ENCODE peak calls at places on chromosomes 5 and 9, in eight cellular contexts. X is foreskin melanocyte; M is nephron progenitor cell; F is stimulated activated CD8-positive, alpha-beta memory T cell treated with anti-CD3 and anti-CD28 coated beads, Interleukin-15, amount 100 ng/mL, for 48 hours; N is T-helper 2 cell; R is stimulated activated effector memory CD8-positive, alpha-beta T cell treated with anti-CD3 and anti-CD28 coated beads, Interleukin-12 subunit alpha, Interleukin-12 subunit beta, amount 100 ng/mL, for 72 hours; U is choroid plexus epithelial cell; E is GDM1. Q is an unnamed sample.

GRCh38 chr5:133932441-133933168 is 35.8 kb downstream of the C5orf15 start:
- DNase-seq in X (no peak), M (no peak), F (no peak), N (no peak), R (no peak), U (no peak), E (peak), Q (no peak)

GRCh38 chr5:100790170-100790665 is 112.9 kb downstream of the ST8SIA4 start:
- DNase-seq in X (no peak), M (no peak), F (no peak), N (no peak), R (no peak), U (peak), E (no peak), Q (peak)

GRCh38 chr9:70639853-70640814 is 225.7 kb upstream of the KLF9 start:
- DNase-seq in X (peak), M (no peak), F (no peak), N (no peak), R (no peak), U (peak), E (no peak), Q (peak)

GRCh38 chr5:120769291-120769872 is 305.3 kb downstream of the PRR16 start:
- DNase-seq in X (no peak), M (no peak), F (no peak), N (no peak), R (no peak), U (peak), E (no peak), Q (no peak)

GRCh38 chr5:53871050-53871449 is 310.6 kb downstream of the NDUFS4 start:
- DNase-seq in X (no peak), M (no peak), F (no peak), N (no peak), R (no peak), U (peak), E (no peak), Q (no peak)

GRCh38 chr9:113516840-113517577 is 53.5 kb downstream of the RGS3 start:
- DNase-seq in X (no peak), M (no peak), F (peak), N (peak), R (peak), U (peak), E (peak), Q (peak)

GRCh38 chr9:134738869-134739659 is 97.5 kb downstream of the COL5A1 start:
- DNase-seq in X (peak), M (peak), F (peak), N (peak), R (no peak), U (peak), E (peak), Q (peak)

GRCh38 chr9:93303258-93303771 is 119.4 kb downstream of the WNK2 start:
- DNase-seq in X (no peak), M (no peak), F (no peak), N (no peak), R (no peak), U (no peak), E (no peak), Q (no peak)

GRCh38 chr5:78811121-78811832 is 162.7 kb upstream of the LHFPL2 start:
- DNase-seq in X (no peak), M (no peak), F (no peak), N (no peak), R (no peak), U (no peak), E (no peak), Q (no peak)

GRCh38 chr9:75998107-75998780 is 107.8 kb downstream of the PCSK5 start:
- DNase-seq in X (no peak), M (no peak), F (no peak), N (no peak), R (no peak), U (no peak), E (no peak), Q (no peak)

Q was measured in left kidney.